ENCODE peak calls at places on chromosomes 16 and 17, in eight cellular contexts. One of them, this sample, is unnamed.

GRCh38 chr17:31492880-31493655 is 101.6 kb downstream of the RAB11FIP4 start:
- DNase-seq in epithelial cell of esophagus: no peak
- DNase-seq in choroid plexus epithelial cell: no peak
- DNase-seq in fibroblast of pulmonary artery: no peak
- DNase-seq in A549: no peak
- DNase-seq in IMR-90: no peak
- DNase-seq in endothelial cell: no peak
- DNase-seq in keratinocyte: no peak
- DNase-seq in this sample: no peak

GRCh38 chr16:85399583-85400284 is 213.4 kb upstream of the GSE1 start:
- DNase-seq in epithelial cell of esophagus: no peak
- DNase-seq in choroid plexus epithelial cell: no peak
- DNase-seq in fibroblast of pulmonary artery: no peak
- DNase-seq in A549: no peak
- DNase-seq in IMR-90: no peak
- DNase-seq in endothelial cell: no peak
- DNase-seq in keratinocyte: no peak
- DNase-seq in this sample: peak

GRCh38 chr17:82592289-82592683 is 56.0 kb downstream of the WDR45B start:
- DNase-seq in epithelial cell of esophagus: peak
- DNase-seq in choroid plexus epithelial cell: peak
- DNase-seq in fibroblast of pulmonary artery: no peak
- DNase-seq in A549: no peak
- DNase-seq in IMR-90: no peak
- DNase-seq in endothelial cell: no peak
- DNase-seq in keratinocyte: no peak
- DNase-seq in this sample: no peak

GRCh38 chr17:36136031-36136430 is 32.4 kb downstream of the CCL4 start:
- DNase-seq in epithelial cell of esophagus: no peak
- DNase-seq in choroid plexus epithelial cell: no peak
- DNase-seq in fibroblast of pulmonary artery: no peak
- DNase-seq in A549: no peak
- DNase-seq in IMR-90: no peak
- DNase-seq in endothelial cell: no peak
- DNase-seq in keratinocyte: no peak
- DNase-seq in this sample: no peak

GRCh38 chr16:20901068-20901440 is 483 bp downstream of the LYRM1 start:
- DNase-seq in epithelial cell of esophagus: peak
- DNase-seq in choroid plexus epithelial cell: peak
- DNase-seq in fibroblast of pulmonary artery: no peak
- DNase-seq in A549: no peak
- DNase-seq in IMR-90: no peak
- DNase-seq in endothelial cell: no peak
- DNase-seq in keratinocyte: no peak
- DNase-seq in this sample: no peak

GRCh38 chr16:56360117-56361008 is 65.0 kb downstream of the AMFR start:
- DNase-seq in epithelial cell of esophagus: no peak
- DNase-seq in choroid plexus epithelial cell: no peak
- DNase-seq in fibroblast of pulmonary artery: no peak
- DNase-seq in A549: no peak
- DNase-seq in IMR-90: no peak
- DNase-seq in endothelial cell: no peak
- DNase-seq in keratinocyte: no peak
- DNase-seq in this sample: no peak

GRCh38 chr16:85715169-85716015 is 26.6 kb upstream of the GINS2 start:
- DNase-seq in epithelial cell of esophagus: peak
- DNase-seq in choroid plexus epithelial cell: peak
- DNase-seq in fibroblast of pulmonary artery: peak
- DNase-seq in A549: no peak
- DNase-seq in IMR-90: peak
- DNase-seq in endothelial cell: no peak
- DNase-seq in keratinocyte: peak
- DNase-seq in this sample: no peak

GRCh38 chr16:56493131-56493530 is 26.7 kb downstream of the BBS2 start:
- DNase-seq in epithelial cell of esophagus: peak
- DNase-seq in choroid plexus epithelial cell: peak
- DNase-seq in fibroblast of pulmonary artery: no peak
- DNase-seq in A549: no peak
- DNase-seq in IMR-90: peak
- DNase-seq in endothelial cell: no peak
- DNase-seq in keratinocyte: no peak
- DNase-seq in this sample: no peak

GRCh38 chr17:62017496-62017895 is 47.6 kb downstream of the MED13 start:
- DNase-seq in epithelial cell of esophagus: peak
- DNase-seq in choroid plexus epithelial cell: peak
- DNase-seq in fibroblast of pulmonary artery: peak
- DNase-seq in A549: no peak
- DNase-seq in IMR-90: peak
- DNase-seq in endothelial cell: no peak
- DNase-seq in keratinocyte: no peak
- DNase-seq in this sample: no peak

GRCh38 chr16:85642762-85643281 is 29.7 kb downstream of the GSE1 start:
- DNase-seq in epithelial cell of esophagus: no peak
- DNase-seq in choroid plexus epithelial cell: no peak
- DNase-seq in fibroblast of pulmonary artery: no peak
- DNase-seq in A549: no peak
- DNase-seq in IMR-90: no peak
- DNase-seq in endothelial cell: no peak
- DNase-seq in keratinocyte: no peak
- DNase-seq in this sample: no peak

GRCh38 chr17:77708049-77708448 is 250.5 kb upstream of the TNRC6C start:
- DNase-seq in epithelial cell of esophagus: no peak
- DNase-seq in choroid plexus epithelial cell: no peak
- DNase-seq in fibroblast of pulmonary artery: no peak
- DNase-seq in A549: no peak
- DNase-seq in IMR-90: no peak
- DNase-seq in endothelial cell: no peak
- DNase-seq in keratinocyte: no peak
- DNase-seq in this sample: no peak

GRCh38 chr16:50371936-50372595 is 3.3 kb upstream of the BRD7 start:
- DNase-seq in epithelial cell of esophagus: no peak
- DNase-seq in choroid plexus epithelial cell: peak
- DNase-seq in fibroblast of pulmonary artery: peak
- DNase-seq in A549: no peak
- DNase-seq in IMR-90: no peak
- DNase-seq in endothelial cell: no peak
- DNase-seq in keratinocyte: no peak
- DNase-seq in this sample: peak
- TF ChIP-seq CTCF in epithelial cell of esophagus: peak
- TF ChIP-seq CTCF in choroid plexus epithelial cell: peak
- TF ChIP-seq CTCF in fibroblast of pulmonary artery: peak
- TF ChIP-seq CTCF in A549: no peak
- TF ChIP-seq CTCF in IMR-90: peak
- TF ChIP-seq CTCF in endothelial cell: no peak
- TF ChIP-seq CTCF in keratinocyte: no peak
- TF ChIP-seq CTCF in this sample: no peak

GRCh38 chr16:4021070-4021779 is 95.0 kb downstream of the ADCY9 start:
- DNase-seq in epithelial cell of esophagus: peak
- DNase-seq in choroid plexus epithelial cell: no peak
- DNase-seq in fibroblast of pulmonary artery: no peak
- DNase-seq in A549: no peak
- DNase-seq in IMR-90: no peak
- DNase-seq in endothelial cell: no peak
- DNase-seq in keratinocyte: peak
- DNase-seq in this sample: no peak

GRCh38 chr16:4028144-4028543 is 88.1 kb downstream of the ADCY9 start:
- DNase-seq in epithelial cell of esophagus: no peak
- DNase-seq in choroid plexus epithelial cell: no peak
- DNase-seq in fibroblast of pulmonary artery: no peak
- DNase-seq in A549: no peak
- DNase-seq in IMR-90: no peak
- DNase-seq in endothelial cell: no peak
- DNase-seq in keratinocyte: no peak
- DNase-seq in this sample: no peak

GRCh38 chr16:4026854-4027253 is 89.4 kb downstream of the ADCY9 start:
- DNase-seq in epithelial cell of esophagus: no peak
- DNase-seq in choroid plexus epithelial cell: no peak
- DNase-seq in fibroblast of pulmonary artery: no peak
- DNase-seq in A549: no peak
- DNase-seq in IMR-90: no peak
- DNase-seq in endothelial cell: no peak
- DNase-seq in keratinocyte: no peak
- DNase-seq in this sample: no peak

GRCh38 chr16:4021916-4022315 is 94.3 kb downstream of the ADCY9 start:
- DNase-seq in epithelial cell of esophagus: no peak
- DNase-seq in choroid plexus epithelial cell: no peak
- DNase-seq in fibroblast of pulmonary artery: no peak
- DNase-seq in A549: no peak
- DNase-seq in IMR-90: no peak
- DNase-seq in endothelial cell: no peak
- DNase-seq in keratinocyte: no peak
- DNase-seq in this sample: no peak

GRCh38 chr16:4025428-4025827 is 90.8 kb downstream of the ADCY9 start:
- DNase-seq in epithelial cell of esophagus: no peak
- DNase-seq in choroid plexus epithelial cell: no peak
- DNase-seq in fibroblast of pulmonary artery: no peak
- DNase-seq in A549: no peak
- DNase-seq in IMR-90: no peak
- DNase-seq in endothelial cell: no peak
- DNase-seq in keratinocyte: no peak
- DNase-seq in this sample: no peak
- TF ChIP-seq CTCF in epithelial cell of esophagus: no peak
- TF ChIP-seq CTCF in choroid plexus epithelial cell: no peak
- TF ChIP-seq CTCF in fibroblast of pulmonary artery: no peak
- TF ChIP-seq CTCF in A549: no peak
- TF ChIP-seq CTCF in IMR-90: no peak
- TF ChIP-seq CTCF in endothelial cell: no peak
- TF ChIP-seq CTCF in keratinocyte: no peak
- TF ChIP-seq CTCF in this sample: no peak

GRCh38 chr17:6572997-6573396 is 16.6 kb upstream of the PITPNM3 start:
- DNase-seq in epithelial cell of esophagus: no peak
- DNase-seq in choroid plexus epithelial cell: no peak
- DNase-seq in fibroblast of pulmonary artery: no peak
- DNase-seq in A549: no peak
- DNase-seq in IMR-90: no peak
- DNase-seq in endothelial cell: no peak
- DNase-seq in keratinocyte: no peak
- DNase-seq in this sample: no peak

GRCh38 chr17:6575596-6575988 is 19.2 kb upstream of the PITPNM3 start:
- DNase-seq in epithelial cell of esophagus: no peak
- DNase-seq in choroid plexus epithelial cell: no peak
- DNase-seq in fibroblast of pulmonary artery: no peak
- DNase-seq in A549: no peak
- DNase-seq in IMR-90: no peak
- DNase-seq in endothelial cell: no peak
- DNase-seq in keratinocyte: no peak
- DNase-seq in this sample: no peak

GRCh38 chr17:6576038-6576437 is 19.7 kb upstream of the PITPNM3 start:
- DNase-seq in epithelial cell of esophagus: no peak
- DNase-seq in choroid plexus epithelial cell: no peak
- DNase-seq in fibroblast of pulmonary artery: no peak
- DNase-seq in A549: no peak
- DNase-seq in IMR-90: no peak
- DNase-seq in endothelial cell: no peak
- DNase-seq in keratinocyte: no peak
- DNase-seq in this sample: no peak

GRCh38 chr17:6573982-6574688 is 17.8 kb upstream of the PITPNM3 start:
- DNase-seq in epithelial cell of esophagus: no peak
- DNase-seq in choroid plexus epithelial cell: no peak
- DNase-seq in fibroblast of pulmonary artery: no peak
- DNase-seq in A549: no peak
- DNase-seq in IMR-90: no peak
- DNase-seq in endothelial cell: no peak
- DNase-seq in keratinocyte: no peak
- DNase-seq in this sample: no peak

DNA sequence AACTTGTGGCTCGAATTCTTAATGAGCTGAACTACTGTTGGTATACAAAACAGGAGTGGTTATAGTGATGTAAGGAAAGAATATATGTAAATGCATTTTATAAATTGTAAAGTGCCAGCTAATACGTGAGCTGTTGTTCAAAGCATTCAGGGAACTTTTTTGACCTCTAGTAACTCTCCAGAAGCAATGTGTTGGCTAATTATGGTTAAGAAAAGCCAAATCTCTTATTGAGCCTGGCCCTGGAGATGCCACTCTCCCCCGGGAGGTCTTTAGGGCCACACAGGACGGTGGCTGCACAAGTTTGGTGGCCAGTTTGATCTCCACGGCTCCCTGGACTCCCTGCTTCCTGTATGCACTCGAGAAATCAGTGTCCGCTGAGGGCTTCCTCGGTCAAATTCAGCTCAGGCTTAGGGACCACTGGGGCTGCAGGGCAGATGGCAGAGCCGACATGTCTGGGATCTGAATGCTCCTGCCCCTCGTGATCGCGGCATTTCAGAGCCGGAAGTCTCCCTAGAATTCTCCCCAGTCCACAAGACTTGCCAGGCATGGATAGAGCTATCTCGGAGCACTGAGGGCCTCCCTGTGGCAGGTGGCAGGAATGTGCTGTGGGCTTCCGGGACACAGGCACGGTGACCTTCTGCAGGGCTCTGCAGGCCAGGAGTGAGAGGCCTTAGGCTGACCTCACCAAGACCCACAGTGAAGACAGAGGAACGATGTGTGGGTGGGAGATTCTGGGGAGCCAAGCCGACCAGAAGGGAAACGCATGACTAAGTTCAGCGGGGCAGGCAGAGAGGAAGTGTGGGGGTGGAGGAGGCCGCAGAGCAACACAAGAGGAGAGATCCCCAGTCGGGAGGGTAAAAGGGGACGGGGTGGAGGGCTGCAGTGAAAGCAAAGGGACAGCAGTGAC is 18.6 kb upstream of the PITPNM3 start:
- DNase-seq in epithelial cell of esophagus: peak
- DNase-seq in choroid plexus epithelial cell: peak
- DNase-seq in fibroblast of pulmonary artery: peak
- DNase-seq in A549: no peak
- DNase-seq in IMR-90: peak
- DNase-seq in endothelial cell: no peak
- DNase-seq in keratinocyte: no peak
- DNase-seq in this sample: no peak
- TF ChIP-seq CTCF in epithelial cell of esophagus: no peak
- TF ChIP-seq CTCF in choroid plexus epithelial cell: no peak
- TF ChIP-seq CTCF in fibroblast of pulmonary artery: peak
- TF ChIP-seq CTCF in A549: no peak
- TF ChIP-seq CTCF in IMR-90: no peak
- TF ChIP-seq CTCF in endothelial cell: no peak
- TF ChIP-seq CTCF in keratinocyte: no peak
- TF ChIP-seq CTCF in this sample: no peak

GRCh38 chr17:42832213-42832933 is 824 bp upstream of the PSME3 start:
- DNase-seq in epithelial cell of esophagus: no peak
- DNase-seq in choroid plexus epithelial cell: no peak
- DNase-seq in fibroblast of pulmonary artery: no peak
- DNase-seq in A549: no peak
- DNase-seq in IMR-90: no peak
- DNase-seq in endothelial cell: no peak
- DNase-seq in keratinocyte: no peak
- DNase-seq in this sample: no peak

GRCh38 chr17:42833771-42834422 is 700 bp downstream of the PSME3 start:
- DNase-seq in epithelial cell of esophagus: no peak
- DNase-seq in choroid plexus epithelial cell: no peak
- DNase-seq in fibroblast of pulmonary artery: no peak
- DNase-seq in A549: no peak
- DNase-seq in IMR-90: no peak
- DNase-seq in endothelial cell: no peak
- DNase-seq in keratinocyte: no peak
- DNase-seq in this sample: peak

GRCh38 chr17:42830971-42831370 is 2.2 kb upstream of the PSME3 start:
- DNase-seq in epithelial cell of esophagus: no peak
- DNase-seq in choroid plexus epithelial cell: no peak
- DNase-seq in fibroblast of pulmonary artery: no peak
- DNase-seq in A549: no peak
- DNase-seq in IMR-90: no peak
- DNase-seq in endothelial cell: no peak
- DNase-seq in keratinocyte: no peak
- DNase-seq in this sample: no peak

GRCh38 chr17:42835732-42836131 is 2.5 kb downstream of the PSME3 start:
- DNase-seq in epithelial cell of esophagus: no peak
- DNase-seq in choroid plexus epithelial cell: no peak
- DNase-seq in fibroblast of pulmonary artery: no peak
- DNase-seq in A549: no peak
- DNase-seq in IMR-90: no peak
- DNase-seq in endothelial cell: no peak
- DNase-seq in keratinocyte: no peak
- DNase-seq in this sample: no peak

GRCh38 chr17:42832934-42833770 is at the start of gene PSME3:
- DNase-seq in epithelial cell of esophagus: peak
- DNase-seq in choroid plexus epithelial cell: peak
- DNase-seq in fibroblast of pulmonary artery: peak
- DNase-seq in A549: peak
- DNase-seq in IMR-90: peak
- DNase-seq in endothelial cell: peak
- DNase-seq in keratinocyte: no peak
- DNase-seq in this sample: peak
- TF ChIP-seq CTCF in epithelial cell of esophagus: no peak
- TF ChIP-seq CTCF in choroid plexus epithelial cell: peak
- TF ChIP-seq CTCF in fibroblast of pulmonary artery: no peak
- TF ChIP-seq CTCF in A549: no peak
- TF ChIP-seq CTCF in IMR-90: peak
- TF ChIP-seq CTCF in endothelial cell: no peak
- TF ChIP-seq CTCF in keratinocyte: no peak
- TF ChIP-seq CTCF in this sample: no peak